ENCODE peak calls at places on chromosomes 11 and 22, in five cellular contexts. One of them, this sample, is unnamed. For H3K4me1, the result is how much of the 10 kb centered on the place peaks cover.

GRCh38 chr11:60945295-60945667 is 6.7 kb downstream of the SLC15A3 start:
- DNase-seq in IMR-90: no peak
- DNase-seq in tibial nerve: no peak
- DNase-seq in CD4-positive, alpha-beta memory T cell: no peak
- DNase-seq in psoas muscle: no peak
- DNase-seq in this sample: no peak

GRCh38 chr22:44625981-44626687 is 75.9 kb upstream of the PRR5 start:
- DNase-seq in IMR-90: peak
- DNase-seq in psoas muscle: peak
- DNase-seq in tibial nerve: peak
- DNase-seq in CD4-positive, alpha-beta memory T cell: peak
- DNase-seq in this sample: peak

GRCh38 chr11:112241486-112241885 is 15.3 kb downstream of the PTS start:
- DNase-seq in psoas muscle: no peak
- DNase-seq in tibial nerve: no peak
- DNase-seq in CD4-positive, alpha-beta memory T cell: no peak
- DNase-seq in IMR-90: peak
- DNase-seq in this sample: no peak

GRCh38 chr22:45952151-45952550 is 24.8 kb downstream of the WNT7B start:
- DNase-seq in IMR-90: no peak
- DNase-seq in psoas muscle: no peak
- DNase-seq in tibial nerve: no peak
- DNase-seq in CD4-positive, alpha-beta memory T cell: no peak
- DNase-seq in this sample: no peak

GRCh38 chr11:47991266-47991830 is 11.0 kb downstream of the PTPRJ start:
- DNase-seq in tibial nerve: no peak
- DNase-seq in IMR-90: no peak
- DNase-seq in CD4-positive, alpha-beta memory T cell: no peak
- DNase-seq in psoas muscle: peak
- DNase-seq in this sample: peak

GRCh38 chr11:74004694-74005615 is 3.9 kb downstream of the UCP3 start:
- DNase-seq in CD4-positive, alpha-beta memory T cell: peak
- DNase-seq in IMR-90: no peak
- DNase-seq in psoas muscle: no peak
- DNase-seq in tibial nerve: no peak
- DNase-seq in this sample: no peak

GRCh38 chr22:47367993-47368945 is 605.8 kb downstream of the TBC1D22A start:
- DNase-seq in IMR-90: no peak
- DNase-seq in tibial nerve: no peak
- DNase-seq in psoas muscle: no peak
- DNase-seq in CD4-positive, alpha-beta memory T cell: no peak
- DNase-seq in this sample: no peak

GRCh38 chr11:1342946-1343345 is 33.5 kb upstream of the TOLLIP start:
- DNase-seq in CD4-positive, alpha-beta memory T cell: no peak
- DNase-seq in IMR-90: no peak
- DNase-seq in psoas muscle: no peak
- DNase-seq in tibial nerve: no peak
- DNase-seq in this sample: no peak

GRCh38 chr22:44428941-44429615 is 69.0 kb downstream of the RTL6 start:
- DNase-seq in tibial nerve: no peak
- DNase-seq in CD4-positive, alpha-beta memory T cell: no peak
- DNase-seq in psoas muscle: no peak
- DNase-seq in IMR-90: no peak
- DNase-seq in this sample: no peak

GRCh38 chr22:41469218-41469851 is 418 bp downstream of the ACO2 start:
- DNase-seq in psoas muscle: peak
- DNase-seq in CD4-positive, alpha-beta memory T cell: no peak
- DNase-seq in tibial nerve: no peak
- DNase-seq in IMR-90: no peak
- DNase-seq in this sample: peak

GRCh38 chr11:58506935-58507334 is 970 bp downstream of the OR5B21 start:
- DNase-seq in psoas muscle: no peak
- DNase-seq in CD4-positive, alpha-beta memory T cell: no peak
- DNase-seq in tibial nerve: no peak
- DNase-seq in IMR-90: no peak
- DNase-seq in this sample: no peak

GRCh38 chr11:83088965-83089364 is 17.3 kb upstream of the RAB30 start:
- DNase-seq in CD4-positive, alpha-beta memory T cell: no peak
- DNase-seq in psoas muscle: no peak
- DNase-seq in tibial nerve: no peak
- DNase-seq in IMR-90: no peak
- DNase-seq in this sample: no peak

GRCh38 chr22:23098718-23099524 is 28.6 kb downstream of the GNAZ start:
- DNase-seq in tibial nerve: peak
- DNase-seq in CD4-positive, alpha-beta memory T cell: no peak
- DNase-seq in psoas muscle: peak
- DNase-seq in IMR-90: no peak
- DNase-seq in this sample: peak

GRCh38 chr22:28034145-28034759 is 115.2 kb upstream of the PITPNB start:
- DNase-seq in psoas muscle: no peak
- DNase-seq in tibial nerve: no peak
- DNase-seq in IMR-90: no peak
- DNase-seq in CD4-positive, alpha-beta memory T cell: no peak
- DNase-seq in this sample: no peak

GRCh38 chr11:75815345-75815983 is 454 bp downstream of the UVRAG start:
- DNase-seq in IMR-90: peak
- DNase-seq in CD4-positive, alpha-beta memory T cell: peak
- DNase-seq in psoas muscle: no peak
- DNase-seq in tibial nerve: no peak
- DNase-seq in this sample: peak
- H3K4me1 ChIP-seq in IMR-90: under half
- H3K4me1 ChIP-seq in CD4-positive, alpha-beta memory T cell: under half
- H3K4me1 ChIP-seq in psoas muscle: under half
- H3K4me1 ChIP-seq in tibial nerve: under half
- H3K4me1 ChIP-seq in this sample: under half

GRCh38 chr22:32814289-32814865 is 12.9 kb downstream of the TIMP3 start:
- DNase-seq in IMR-90: no peak
- DNase-seq in psoas muscle: no peak
- DNase-seq in CD4-positive, alpha-beta memory T cell: no peak
- DNase-seq in tibial nerve: no peak
- DNase-seq in this sample: no peak
- H3K27ac ChIP-seq in IMR-90: no peak
- H3K27ac ChIP-seq in psoas muscle: no peak
- H3K27ac ChIP-seq in CD4-positive, alpha-beta memory T cell: no peak
- H3K27ac ChIP-seq in tibial nerve: no peak
- H3K27ac ChIP-seq in this sample: no peak

DNA sequence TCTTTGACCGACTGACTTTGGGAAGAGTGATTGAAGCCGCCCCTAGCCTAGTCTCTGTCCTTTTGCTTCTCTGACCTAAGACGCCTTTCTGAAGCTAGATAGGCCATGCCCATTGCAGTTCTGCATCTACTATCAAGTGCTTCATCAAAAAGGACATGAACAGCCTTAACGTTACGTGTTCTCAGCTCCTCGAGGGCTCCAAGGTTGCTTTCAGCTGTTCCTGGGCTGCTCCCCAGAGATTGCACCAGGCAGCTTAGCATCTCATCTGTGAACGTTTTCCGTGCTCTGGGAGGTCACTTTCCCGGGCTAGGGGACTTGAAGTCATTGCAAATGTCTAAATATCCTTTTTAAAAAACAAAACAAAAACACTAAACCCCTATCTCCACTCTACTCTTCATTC is 13.9 kb downstream of the MICAL2 start:
- DNase-seq in CD4-positive, alpha-beta memory T cell: no peak
- DNase-seq in tibial nerve: no peak
- DNase-seq in psoas muscle: no peak
- DNase-seq in IMR-90: no peak
- DNase-seq in this sample: no peak
- H3K4me1 ChIP-seq in CD4-positive, alpha-beta memory T cell: under half
- H3K4me1 ChIP-seq in tibial nerve: under half
- H3K4me1 ChIP-seq in psoas muscle: under half
- H3K4me1 ChIP-seq in IMR-90: half or more
- H3K4me1 ChIP-seq in this sample: under half

GRCh38 chr11:12841946-12842630 is 167.0 kb upstream of the RASSF10 start:
- DNase-seq in IMR-90: peak
- DNase-seq in psoas muscle: no peak
- DNase-seq in CD4-positive, alpha-beta memory T cell: no peak
- DNase-seq in tibial nerve: no peak
- DNase-seq in this sample: no peak

GRCh38 chr11:12845739-12846358 is 163.3 kb upstream of the RASSF10 start:
- DNase-seq in tibial nerve: no peak
- DNase-seq in CD4-positive, alpha-beta memory T cell: no peak
- DNase-seq in IMR-90: peak
- DNase-seq in psoas muscle: no peak
- DNase-seq in this sample: no peak

GRCh38 chr11:12842933-12843636 is 166.0 kb upstream of the RASSF10 start:
- DNase-seq in psoas muscle: no peak
- DNase-seq in IMR-90: no peak
- DNase-seq in CD4-positive, alpha-beta memory T cell: no peak
- DNase-seq in tibial nerve: no peak
- DNase-seq in this sample: no peak

GRCh38 chr11:12848413-12848812 is 160.7 kb upstream of the RASSF10 start:
- DNase-seq in IMR-90: no peak
- DNase-seq in CD4-positive, alpha-beta memory T cell: no peak
- DNase-seq in tibial nerve: no peak
- DNase-seq in psoas muscle: no peak
- DNase-seq in this sample: no peak

GRCh38 chr11:12846766-12847615 is 162.1 kb upstream of the RASSF10 start:
- DNase-seq in psoas muscle: no peak
- DNase-seq in CD4-positive, alpha-beta memory T cell: no peak
- DNase-seq in IMR-90: no peak
- DNase-seq in tibial nerve: no peak
- DNase-seq in this sample: no peak
- H3K27ac ChIP-seq in psoas muscle: peak
- H3K27ac ChIP-seq in CD4-positive, alpha-beta memory T cell: no peak
- H3K27ac ChIP-seq in IMR-90: no peak
- H3K27ac ChIP-seq in tibial nerve: peak
- H3K27ac ChIP-seq in this sample: peak

GRCh38 chr11:114215871-114216803 is 80.1 kb upstream of the NNMT start:
- DNase-seq in IMR-90: no peak
- DNase-seq in psoas muscle: no peak
- DNase-seq in CD4-positive, alpha-beta memory T cell: no peak
- DNase-seq in tibial nerve: no peak
- DNase-seq in this sample: no peak

GRCh38 chr11:114216804-114217195 is 79.4 kb upstream of the NNMT start:
- DNase-seq in tibial nerve: no peak
- DNase-seq in IMR-90: no peak
- DNase-seq in CD4-positive, alpha-beta memory T cell: peak
- DNase-seq in psoas muscle: no peak
- DNase-seq in this sample: no peak

GRCh38 chr11:114213622-114214021 is 82.6 kb upstream of the NNMT start:
- DNase-seq in IMR-90: no peak
- DNase-seq in psoas muscle: no peak
- DNase-seq in tibial nerve: no peak
- DNase-seq in CD4-positive, alpha-beta memory T cell: no peak
- DNase-seq in this sample: no peak

GRCh38 chr11:114218508-114218907 is 77.7 kb upstream of the NNMT start:
- DNase-seq in psoas muscle: no peak
- DNase-seq in tibial nerve: no peak
- DNase-seq in CD4-positive, alpha-beta memory T cell: no peak
- DNase-seq in IMR-90: no peak
- DNase-seq in this sample: no peak

GRCh38 chr11:114215428-114215827 is 80.8 kb upstream of the NNMT start:
- DNase-seq in IMR-90: no peak
- DNase-seq in tibial nerve: no peak
- DNase-seq in CD4-positive, alpha-beta memory T cell: no peak
- DNase-seq in psoas muscle: no peak
- DNase-seq in this sample: no peak
- H3K4me1 ChIP-seq in IMR-90: under half
- H3K4me1 ChIP-seq in tibial nerve: under half
- H3K4me1 ChIP-seq in CD4-positive, alpha-beta memory T cell: under half
- H3K4me1 ChIP-seq in psoas muscle: half or more
- H3K4me1 ChIP-seq in this sample: half or more

DNA sequence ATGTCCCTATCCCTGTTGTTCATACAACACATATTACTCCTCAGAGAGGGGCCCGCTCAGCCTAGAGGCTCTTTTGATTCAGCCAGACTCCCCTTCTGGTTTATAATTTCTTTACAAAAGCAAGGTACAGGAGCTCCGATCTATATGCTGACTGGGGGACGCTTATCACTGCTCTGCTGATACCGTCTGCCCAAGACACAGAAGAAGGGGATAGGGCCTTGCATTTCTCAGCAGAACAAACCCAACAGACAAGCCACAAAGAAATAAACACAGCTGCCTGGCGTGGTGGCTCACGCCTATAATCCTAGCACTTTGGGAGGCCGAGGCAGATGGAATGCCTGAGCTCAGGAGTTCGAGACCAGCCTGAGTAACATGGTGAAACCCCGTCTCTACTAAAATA is 109.9 kb upstream of the AKIP1 start:
- DNase-seq in tibial nerve: no peak
- DNase-seq in CD4-positive, alpha-beta memory T cell: no peak
- DNase-seq in IMR-90: no peak
- DNase-seq in psoas muscle: no peak
- DNase-seq in this sample: no peak
- H3K27ac ChIP-seq in tibial nerve: no peak
- H3K27ac ChIP-seq in CD4-positive, alpha-beta memory T cell: no peak
- H3K27ac ChIP-seq in IMR-90: no peak
- H3K27ac ChIP-seq in psoas muscle: no peak
- H3K27ac ChIP-seq in this sample: no peak

GRCh38 chr11:46674463-46675287 is 25.7 kb downstream of the ARHGAP1 start:
- DNase-seq in psoas muscle: peak
- DNase-seq in IMR-90: peak
- DNase-seq in CD4-positive, alpha-beta memory T cell: peak
- DNase-seq in tibial nerve: no peak
- DNase-seq in this sample: peak
- H3K4me1 ChIP-seq in psoas muscle: under half
- H3K4me1 ChIP-seq in IMR-90: under half
- H3K4me1 ChIP-seq in CD4-positive, alpha-beta memory T cell: half or more
- H3K4me1 ChIP-seq in tibial nerve: under half
- H3K4me1 ChIP-seq in this sample: under half

GRCh38 chr22:22024440-22024839 is 41.9 kb upstream of the TOP3B start:
- DNase-seq in IMR-90: no peak
- DNase-seq in psoas muscle: no peak
- DNase-seq in CD4-positive, alpha-beta memory T cell: no peak
- DNase-seq in tibial nerve: no peak
- DNase-seq in this sample: no peak
- H3K27ac ChIP-seq in IMR-90: no peak
- H3K27ac ChIP-seq in psoas muscle: no peak
- H3K27ac ChIP-seq in CD4-positive, alpha-beta memory T cell: no peak
- H3K27ac ChIP-seq in tibial nerve: no peak
- H3K27ac ChIP-seq in this sample: no peak

This sample was measured in gastrocnemius medialis.